ENCODE peak calls at places on chromosome 3, in six cellular contexts. H, Q, P, W, R and A are unnamed samples.

GRCh38 chr3:115401891-115402501 is 221.3 kb upstream of the GAP43 start:
- DNase-seq in Q (no peak), R (peak), W (peak), P (peak), H (no peak), A (no peak)

GRCh38 chr3:130755666-130756065 is 9.0 kb upstream of the PIK3R4 start:
- DNase-seq in Q (no peak), W (no peak), P (no peak), R (no peak), H (no peak), A (no peak)

GRCh38 chr3:196774845-196775422 is 35.3 kb downstream of the PAK2 start:
- DNase-seq in W (no peak), R (peak), H (no peak), Q (no peak), P (no peak), A (no peak)

GRCh38 chr3:183844606-183845005 is 19.2 kb upstream of the MAP6D1 start:
- DNase-seq in R (peak), W (peak), H (no peak), P (peak), Q (no peak), A (no peak)

GRCh38 chr3:153219147-153219546 is 57.1 kb downstream of the RAP2B start:
- DNase-seq in W (no peak), H (no peak), R (no peak), Q (no peak), P (no peak), A (no peak)

GRCh38 chr3:126459111-126459762 is 16.5 kb downstream of the ZXDC start:
- DNase-seq in Q (no peak), P (no peak), H (no peak), W (no peak), R (no peak), A (no peak)

GRCh38 chr3:174531262-174531982 is 327.7 kb upstream of the NAALADL2 start:
- DNase-seq in W (no peak), Q (no peak), P (no peak), R (no peak), H (no peak), A (no peak)

GRCh38 chr3:158532099-158532734 is 38.8 kb upstream of the MLF1 start:
- DNase-seq in W (peak), H (peak), Q (peak), P (peak), R (peak), A (no peak)

GRCh38 chr3:44989636-44990373 is 13.8 kb downstream of the EXOSC7 start:
- DNase-seq in R (no peak), Q (no peak), W (no peak), H (no peak), P (no peak), A (no peak)

GRCh38 chr3:133572158-133573053 is 1.1 kb upstream of the CDV3 start:
- DNase-seq in Q (peak), W (no peak), P (no peak), H (no peak), R (no peak), A (no peak)